ENCODE peak calls at places on chromosomes 11 and 22, in nine cellular contexts. J is sigmoid colon; U is effector memory CD4-positive, alpha-beta T cell; I is CD8-positive, alpha-beta memory T cell; H is neural progenitor cell; W is transverse colon; P is GM23338; Y is IMR-90; Z is naive thymus-derived CD4-positive, alpha-beta T cell. F is an unnamed sample.

GRCh38 chr11:31500560-31500959 is 8.9 kb downstream of the IMMP1L start:
- DNase-seq in U (no peak), Z (no peak), J (no peak), P (no peak), H (no peak), I (no peak), W (no peak), Y (peak; percentile 16), F (no peak)

GRCh38 chr11:91220476-91221202 is 997.8 kb upstream of the CHORDC1 start:
- DNase-seq in J (no peak), Z (no peak), W (no peak), U (no peak), P (no peak), Y (peak; percentile 42), I (no peak), H (no peak), F (no peak)

GRCh38 chr11:45771942-45772522 is 32.9 kb upstream of the SLC35C1 start:
- DNase-seq in Y (peak; percentile 58), P (peak; percentile 90), U (peak; percentile 67), W (peak; percentile 87), Z (peak; percentile 73), J (peak; percentile 90), I (peak; percentile 67), H (peak; percentile 93), F (peak; percentile 71)

GRCh38 chr22:28053871-28054621 is 135.0 kb upstream of the PITPNB start:
- DNase-seq in U (no peak), P (no peak), Z (no peak), Y (peak; percentile 62), I (no peak), W (no peak), H (no peak), J (no peak), F (no peak)

GRCh38 chr11:19441288-19441687 is 200.5 kb upstream of the E2F8 start:
- DNase-seq in U (no peak), Z (no peak), I (no peak), Y (no peak), J (no peak), W (no peak), H (no peak), P (no peak), F (no peak)

GRCh38 chr22:49295851-49296560 is 531.7 kb downstream of the BRD1 start:
- DNase-seq in W (no peak), U (no peak), Z (no peak), J (no peak), I (no peak), Y (no peak), H (no peak), P (no peak), F (no peak)

GRCh38 chr11:97966901-97967300 is 1053.8 kb upstream of the CNTN5 start:
- DNase-seq in U (no peak), P (no peak), Z (no peak), H (no peak), Y (no peak), W (no peak), J (no peak), I (no peak), F (no peak)

GRCh38 chr22:49422668-49423067 is 405.0 kb downstream of the BRD1 start:
- DNase-seq in I (no peak), U (no peak), J (no peak), Y (no peak), P (no peak), W (no peak), Z (no peak), H (no peak), F (no peak)

GRCh38 chr11:96748639-96749370 is 359.0 kb downstream of the JRKL start:
- DNase-seq in I (no peak), Y (peak; percentile 46), Z (no peak), W (no peak), U (no peak), J (no peak), H (no peak), P (no peak), F (no peak)

GRCh38 chr11:69074786-69075185 is 26.1 kb downstream of the TPCN2 start:
- DNase-seq in J (no peak), P (no peak), I (no peak), W (no peak), Z (no peak), Y (no peak), U (no peak), H (no peak), F (no peak)

GRCh38 chr11:63858628-63859550 is 20.0 kb downstream of the MARK2 start:
- DNase-seq in W (peak; percentile 42), H (no peak), P (no peak), J (peak; percentile 73), I (no peak), Y (peak; percentile 90), Z (no peak), U (no peak), F (no peak)

GRCh38 chr11:69746140-69746539 is 29.0 kb downstream of the FGF4 start:
- DNase-seq in Y (no peak), I (no peak), P (no peak), H (no peak), W (no peak), U (no peak), Z (no peak), J (no peak), F (no peak)

DNA sequence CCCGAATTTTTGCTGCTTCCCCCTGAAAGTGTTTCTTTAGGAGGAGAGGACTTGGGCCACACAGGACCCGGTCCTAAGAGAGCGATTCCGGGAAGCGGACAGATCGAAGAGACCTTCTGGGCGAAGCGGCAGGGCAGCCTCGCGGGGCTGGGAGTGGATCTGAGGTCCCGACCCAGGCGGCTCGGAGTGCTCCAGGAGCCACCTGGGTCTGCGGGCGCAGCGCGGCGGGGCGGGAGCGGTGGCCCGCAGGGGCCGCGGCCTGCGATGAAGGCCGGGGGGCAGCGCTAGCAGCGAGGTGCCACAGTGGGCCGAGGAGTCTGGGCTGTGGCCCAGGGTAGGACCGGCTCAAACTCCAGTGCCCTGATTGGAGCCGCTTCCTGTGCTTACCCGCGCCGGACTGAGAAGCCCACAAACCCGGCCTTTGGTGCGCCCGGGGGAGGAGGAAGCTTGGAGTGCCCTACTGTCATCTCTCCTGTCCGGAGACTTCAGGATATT is 1.8 kb downstream of the PKNOX2 start:
- DNase-seq in I (no peak), J (peak; percentile 70), W (no peak), P (peak; percentile 60), Z (no peak), Y (no peak), H (peak; percentile 45), U (no peak), F (no peak)
- H3K27ac ChIP-seq in I (no peak overlapping the region), J (peak overlapping the region; percentile 81), W (peak overlapping the region; percentile 82), P (no peak overlapping the region), Z (no peak overlapping the region), Y (peak overlapping the region; percentile 80), H (no peak overlapping the region), U (no peak overlapping the region), F (peak overlapping the region; percentile 27)

GRCh38 chr22:46090631-46091201 is 59.6 kb upstream of the PPARA start:
- DNase-seq in W (no peak), Z (no peak), H (no peak), J (peak; percentile 74), P (no peak), I (no peak), Y (peak; percentile 24), U (no peak), F (no peak)
- H3K27ac ChIP-seq in W (peak overlapping the region; percentile 99), Z (no peak overlapping the region), H (no peak overlapping the region), J (peak overlapping the region; percentile 97), P (no peak overlapping the region), I (no peak overlapping the region), Y (no peak overlapping the region), U (no peak overlapping the region), F (peak overlapping the region; percentile 98)

GRCh38 chr22:42721045-42721434 is 370 bp upstream of the A4GALT start:
- DNase-seq in H (peak; percentile 58), J (no peak), W (no peak), U (no peak), P (peak; percentile 68), Z (no peak), Y (no peak), I (no peak), F (no peak)
- H3K27ac ChIP-seq in H (no peak overlapping the region), J (peak overlapping the region; percentile 95), W (peak overlapping the region; percentile 85), U (no peak overlapping the region), P (no peak overlapping the region), Z (no peak overlapping the region), Y (peak overlapping the region; percentile 30), I (no peak overlapping the region), F (no peak overlapping the region)

DNA sequence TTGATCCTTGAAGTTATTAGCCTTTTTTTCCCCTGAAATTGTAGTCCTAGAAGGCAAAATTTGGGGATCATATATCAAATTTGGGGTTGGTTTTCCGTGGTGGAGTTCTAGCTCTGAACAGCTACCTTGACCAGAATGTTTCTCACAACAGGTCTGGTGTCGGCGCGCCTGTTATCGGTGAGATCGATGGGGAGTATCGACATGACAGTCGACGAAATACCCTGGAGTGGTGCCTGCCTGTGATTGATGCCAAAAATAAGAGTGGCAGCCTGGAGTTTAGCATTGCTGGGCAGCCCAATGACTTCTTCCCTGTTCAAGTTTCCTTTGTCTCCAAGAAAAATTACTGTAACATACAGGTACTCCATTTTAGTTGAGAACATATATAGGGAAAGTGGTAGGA is 9.9 kb upstream of the PHLDB1 start:
- DNase-seq in U (no peak), I (no peak), W (no peak), J (peak; percentile 36), P (no peak), Z (no peak), H (no peak), Y (no peak), F (no peak)
- H3K27ac ChIP-seq in U (no peak overlapping the region), I (no peak overlapping the region), W (no peak overlapping the region), J (no peak overlapping the region), P (no peak overlapping the region), Z (no peak overlapping the region), H (no peak overlapping the region), Y (no peak overlapping the region), F (peak overlapping the region; percentile 26)

GRCh38 chr22:47160141-47160541 is 397.7 kb downstream of the TBC1D22A start:
- DNase-seq in U (no peak), H (no peak), J (no peak), Y (no peak), P (no peak), W (no peak), Z (no peak), I (no peak), F (no peak)
- H3K27ac ChIP-seq in U (no peak overlapping the region), H (no peak overlapping the region), J (no peak overlapping the region), Y (no peak overlapping the region), P (no peak overlapping the region), W (no peak overlapping the region), Z (no peak overlapping the region), I (no peak overlapping the region), F (no peak overlapping the region)

DNA sequence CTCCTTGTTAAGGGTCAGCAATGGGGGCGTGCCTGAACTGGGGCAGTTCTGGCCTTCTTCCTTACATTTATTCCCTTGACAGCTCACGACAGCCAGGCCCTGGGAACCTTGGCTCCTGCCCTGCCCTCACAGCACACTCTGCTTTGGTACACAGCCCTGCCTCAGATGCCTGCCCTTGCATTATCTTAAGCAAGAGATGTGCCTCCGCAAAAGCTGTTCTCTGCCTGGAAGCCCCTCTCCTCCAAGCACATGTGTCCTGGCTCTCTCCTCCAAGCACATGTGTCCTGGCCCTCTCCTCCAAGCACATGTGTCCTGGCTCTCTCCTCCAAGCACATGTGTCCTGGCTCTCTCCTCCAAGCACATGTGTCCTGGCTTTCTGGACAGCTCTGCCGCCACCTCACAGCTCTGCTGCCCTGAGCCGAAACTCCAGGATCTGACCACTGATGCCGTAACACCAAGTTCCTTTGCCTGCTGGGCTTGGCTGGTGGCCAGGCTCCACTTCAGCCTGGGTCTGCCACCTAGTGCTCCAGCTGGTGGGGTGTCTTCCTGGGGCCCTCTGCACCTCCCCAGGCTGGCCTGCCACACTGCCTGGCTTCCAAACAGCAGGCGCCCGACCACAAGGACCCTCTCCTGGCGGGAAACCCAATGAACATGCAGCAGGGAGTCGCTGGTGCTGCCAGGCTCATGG is 53.1 kb downstream of the SCUBE1 start:
- DNase-seq in Z (no peak), P (no peak), J (peak; percentile 82), H (no peak), Y (peak; percentile 11), U (no peak), I (no peak), W (no peak), F (no peak)
- H3K27ac ChIP-seq in Z (no peak overlapping the region), P (no peak overlapping the region), J (peak overlapping the region; percentile 4), H (no peak overlapping the region), Y (no peak overlapping the region), U (no peak overlapping the region), I (no peak overlapping the region), W (peak overlapping the region; percentile 36), F (no peak overlapping the region)

F was measured in caudate nucleus.